ENCODE peak calls at places on chromosome 13, in ten cellular contexts. F is stimulated activated CD8-positive, alpha-beta memory T cell treated with anti-CD3 and anti-CD28 coated beads, Interleukin-2, amount 100 ng/mL, for 1 hour; Z is Ammon's horn; X is naive thymus-derived CD8-positive, alpha-beta T cell; E is EH; H is anterior cingulate cortex; C is effector memory CD8-positive, alpha-beta T cell; J is AG09309; K is NCI-H82; N is T-cell. I is an unnamed sample.

GRCh38 chr13:44373247-44373600 is 400 bp upstream of the SERP2 start:
- DNase-seq in E (no peak), H (no peak), Z (no peak), X (no peak), J (no peak), F (no peak), K (no peak), N (no peak), C (no peak), I (no peak)

GRCh38 chr13:40292108-40292507 is 374.3 kb downstream of the FOXO1 start:
- DNase-seq in C (no peak), Z (no peak), H (no peak), J (no peak), K (no peak), N (no peak), F (no peak), X (no peak), E (no peak), I (no peak)

GRCh38 chr13:46385946-46386345 is 1.1 kb downstream of the RUBCNL start:
- DNase-seq in X (no peak), E (no peak), Z (no peak), J (no peak), C (no peak), H (no peak), K (no peak), N (no peak), F (no peak), I (no peak)

GRCh38 chr13:40984670-40985366 is 34.3 kb downstream of the ELF1 start:
- DNase-seq in C (no peak), F (no peak), J (no peak), E (no peak), K (no peak), Z (peak), H (no peak), X (no peak), N (no peak), I (no peak)

GRCh38 chr13:24228852-24229458 is 68.4 kb downstream of the SPATA13 start:
- DNase-seq in X (no peak), E (peak), J (peak), H (no peak), K (peak), N (peak), F (no peak), C (peak), Z (peak), I (peak)

GRCh38 chr13:99151516-99151915 is 49.1 kb upstream of the UBAC2 start:
- DNase-seq in F (no peak), X (no peak), N (no peak), E (peak), K (no peak), J (no peak), H (no peak), Z (no peak), C (no peak), I (peak)

GRCh38 chr13:34349091-34349722 is 531.3 kb downstream of the RFC3 start:
- DNase-seq in F (no peak), K (no peak), E (peak), X (no peak), C (no peak), J (peak), Z (no peak), H (peak), N (no peak), I (peak)

GRCh38 chr13:51684076-51684475 is 99.8 kb downstream of the WDFY2 start:
- DNase-seq in H (no peak), N (no peak), E (peak), F (no peak), X (no peak), K (no peak), J (peak), Z (no peak), C (no peak), I (no peak)

GRCh38 chr13:101565327-101565726 is 112.9 kb downstream of the ITGBL1 start:
- DNase-seq in K (peak), X (no peak), F (no peak), E (no peak), C (no peak), H (no peak), Z (no peak), J (no peak), N (no peak), I (no peak)

GRCh38 chr13:31965361-31966066 is 66.1 kb upstream of the FRY start:
- DNase-seq in N (no peak), J (no peak), K (no peak), H (no peak), E (peak), Z (no peak), X (no peak), C (no peak), F (no peak), I (peak)